ENCODE peak calls at places on chromosomes 6 and 20, in four cellular contexts. One of them, this sample, is unnamed.

GRCh38 chr6:87724994-87725811 is 23.2 kb upstream of the AKIRIN2 start:
- DNase-seq in psoas muscle: no peak
- DNase-seq in AG04450: no peak
- DNase-seq in foreskin fibroblast: no peak
- DNase-seq in this sample: no peak

GRCh38 chr6:128519931-128520435 is 416 bp downstream of the PTPRK start:
- DNase-seq in psoas muscle: no peak
- DNase-seq in AG04450: no peak
- DNase-seq in foreskin fibroblast: peak
- DNase-seq in this sample: no peak

GRCh38 chr20:44720994-44721784 is 6.0 kb downstream of the CCN5 start:
- DNase-seq in psoas muscle: peak
- DNase-seq in AG04450: no peak
- DNase-seq in foreskin fibroblast: peak
- DNase-seq in this sample: peak

GRCh38 chr6:37168163-37168758 is 1.7 kb upstream of the PIM1 start:
- DNase-seq in psoas muscle: no peak
- DNase-seq in AG04450: no peak
- DNase-seq in foreskin fibroblast: no peak
- DNase-seq in this sample: no peak

GRCh38 chr6:106098383-106099234 is 12.5 kb downstream of the PRDM1 start:
- DNase-seq in psoas muscle: no peak
- DNase-seq in AG04450: no peak
- DNase-seq in foreskin fibroblast: peak
- DNase-seq in this sample: no peak

GRCh38 chr6:16949696-16950095 is 152.2 kb upstream of the STMND1 start:
- DNase-seq in psoas muscle: no peak
- DNase-seq in AG04450: no peak
- DNase-seq in foreskin fibroblast: peak
- DNase-seq in this sample: peak

GRCh38 chr6:103081126-103081525 is 1687.6 kb downstream of the GRIK2 start:
- DNase-seq in psoas muscle: no peak
- DNase-seq in AG04450: no peak
- DNase-seq in foreskin fibroblast: no peak
- DNase-seq in this sample: no peak

GRCh38 chr6:551405-551804 is 105.5 kb downstream of the HUS1B start:
- DNase-seq in psoas muscle: no peak
- DNase-seq in AG04450: no peak
- DNase-seq in foreskin fibroblast: peak
- DNase-seq in this sample: no peak

GRCh38 chr20:62161347-62161746 is 17.8 kb downstream of the SS18L1 start:
- DNase-seq in psoas muscle: no peak
- DNase-seq in AG04450: no peak
- DNase-seq in foreskin fibroblast: peak
- DNase-seq in this sample: no peak

GRCh38 chr6:84774174-84775158 is 10.1 kb upstream of the TBX18 start:
- DNase-seq in psoas muscle: peak
- DNase-seq in AG04450: no peak
- DNase-seq in foreskin fibroblast: peak
- DNase-seq in this sample: no peak

GRCh38 chr6:42369568-42369967 is 82.2 kb downstream of the TRERF1 start:
- DNase-seq in psoas muscle: no peak
- DNase-seq in AG04450: no peak
- DNase-seq in foreskin fibroblast: no peak
- DNase-seq in this sample: no peak

GRCh38 chr6:138724015-138724414 is 49.6 kb upstream of the CCDC28A start:
- DNase-seq in psoas muscle: peak
- DNase-seq in AG04450: no peak
- DNase-seq in foreskin fibroblast: no peak
- DNase-seq in this sample: peak

GRCh38 chr20:1933465-1933870 is 38.3 kb downstream of the SIRPA start:
- DNase-seq in psoas muscle: peak
- DNase-seq in AG04450: no peak
- DNase-seq in foreskin fibroblast: peak
- DNase-seq in this sample: no peak

GRCh38 chr20:50283922-50284810 is 93.5 kb downstream of the CEBPB start:
- DNase-seq in psoas muscle: peak
- DNase-seq in AG04450: no peak
- DNase-seq in foreskin fibroblast: peak
- DNase-seq in this sample: no peak

GRCh38 chr6:40894962-40895799 is 143.8 kb downstream of the UNC5CL start:
- DNase-seq in psoas muscle: peak
- DNase-seq in AG04450: peak
- DNase-seq in foreskin fibroblast: peak
- DNase-seq in this sample: peak

GRCh38 chr6:44572346-44572745 is 184.8 kb downstream of the CDC5L start:
- DNase-seq in psoas muscle: no peak
- DNase-seq in AG04450: no peak
- DNase-seq in foreskin fibroblast: peak
- DNase-seq in this sample: no peak

GRCh38 chr6:44567406-44567805 is 179.9 kb downstream of the CDC5L start:
- DNase-seq in psoas muscle: no peak
- DNase-seq in AG04450: no peak
- DNase-seq in foreskin fibroblast: no peak
- DNase-seq in this sample: no peak

GRCh38 chr6:44569131-44569530 is 181.6 kb downstream of the CDC5L start:
- DNase-seq in psoas muscle: no peak
- DNase-seq in AG04450: no peak
- DNase-seq in foreskin fibroblast: no peak
- DNase-seq in this sample: no peak

GRCh38 chr6:44571510-44571909 is 184.0 kb downstream of the CDC5L start:
- DNase-seq in psoas muscle: no peak
- DNase-seq in AG04450: no peak
- DNase-seq in foreskin fibroblast: no peak
- DNase-seq in this sample: no peak

DNA sequence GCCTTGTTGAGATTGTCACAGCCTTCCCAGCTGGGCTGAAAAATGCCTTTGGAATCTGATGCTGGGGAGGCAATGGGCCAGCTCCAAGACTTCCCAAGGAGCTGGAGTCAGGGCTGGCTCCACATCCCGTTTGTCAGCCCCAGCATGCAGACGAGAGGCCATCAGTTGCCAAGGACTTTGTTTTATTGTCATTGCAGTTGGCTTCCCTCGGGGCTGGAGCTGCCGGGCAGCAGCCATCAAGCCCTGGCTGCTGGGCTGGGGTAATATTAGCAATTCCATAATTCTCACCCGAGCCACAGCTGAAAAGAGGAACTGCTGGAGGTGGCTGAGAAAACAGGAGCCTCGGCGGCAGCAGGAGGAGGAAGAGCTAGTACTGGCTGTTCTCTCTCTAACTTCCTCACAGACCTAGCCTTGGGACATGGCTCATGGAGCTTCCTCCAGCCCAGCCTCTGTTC is 182.5 kb downstream of the CDC5L start:
- DNase-seq in psoas muscle: peak
- DNase-seq in AG04450: no peak
- DNase-seq in foreskin fibroblast: peak
- DNase-seq in this sample: peak
- H3K4me3 ChIP-seq in psoas muscle: no peak
- H3K4me3 ChIP-seq in AG04450: no peak
- H3K4me3 ChIP-seq in foreskin fibroblast: no peak
- H3K4me3 ChIP-seq in this sample: no peak

DNA sequence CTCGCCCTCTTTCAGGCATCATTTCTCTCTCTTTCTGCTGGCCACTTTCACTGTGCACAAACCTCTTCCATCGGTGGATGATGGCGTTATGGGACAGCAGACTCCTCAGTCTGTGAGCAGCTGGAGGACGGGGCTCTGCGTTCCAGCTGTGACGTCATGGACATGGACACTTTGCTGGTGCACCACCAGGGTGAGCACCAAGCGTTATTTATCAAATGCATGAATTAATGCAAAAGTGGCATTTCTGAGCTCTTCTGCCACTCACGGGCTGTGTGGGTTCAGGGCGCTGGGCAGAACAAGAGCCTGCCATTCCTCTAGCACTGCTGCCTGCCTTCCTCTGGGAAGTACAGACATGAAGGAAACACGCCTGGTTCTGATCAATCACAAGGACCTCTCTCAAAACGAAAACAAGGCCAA is 82.9 kb upstream of the MPC1 start:
- DNase-seq in psoas muscle: no peak
- DNase-seq in AG04450: no peak
- DNase-seq in foreskin fibroblast: peak
- DNase-seq in this sample: no peak
- TF ChIP-seq CTCF in psoas muscle: no peak
- TF ChIP-seq CTCF in AG04450: peak
- TF ChIP-seq CTCF in foreskin fibroblast: peak
- TF ChIP-seq CTCF in this sample: peak

GRCh38 chr20:13783528-13783927 is 1.2 kb downstream of the ESF1 start:
- DNase-seq in psoas muscle: no peak
- DNase-seq in AG04450: no peak
- DNase-seq in foreskin fibroblast: no peak
- DNase-seq in this sample: no peak
- H3K4me3 ChIP-seq in psoas muscle: peak
- H3K4me3 ChIP-seq in AG04450: peak
- H3K4me3 ChIP-seq in foreskin fibroblast: peak
- H3K4me3 ChIP-seq in this sample: peak

DNA sequence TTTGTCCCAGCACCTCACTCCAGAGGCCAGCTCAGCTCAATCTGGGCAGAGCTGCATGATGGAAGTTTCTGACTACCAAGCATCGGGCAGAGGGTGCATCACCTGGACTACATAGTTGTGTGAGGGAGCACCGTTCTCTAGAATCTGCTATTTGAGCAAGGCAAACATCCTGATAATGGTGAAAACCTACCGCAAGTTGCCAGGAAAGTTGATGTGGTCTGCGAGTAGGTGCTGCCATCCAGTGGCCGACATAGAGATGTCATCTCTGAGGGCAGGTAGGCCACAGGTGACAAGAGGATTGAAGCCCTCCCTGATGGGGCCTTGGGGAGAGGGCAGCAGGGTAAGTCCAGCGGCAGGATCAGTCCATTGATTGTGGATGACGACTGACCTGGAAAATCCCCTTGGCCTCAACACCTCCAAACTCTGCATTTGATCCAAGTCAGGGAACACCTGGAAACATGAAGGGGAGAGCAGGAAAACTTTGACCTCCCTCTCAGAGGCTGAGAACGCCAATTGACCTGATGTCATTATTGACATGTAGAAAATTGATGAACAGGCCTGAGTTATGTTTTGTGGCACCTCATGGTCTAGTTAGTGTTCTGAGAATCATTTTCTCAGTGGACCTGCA is 3.9 kb upstream of the LPA start:
- DNase-seq in psoas muscle: no peak
- DNase-seq in AG04450: no peak
- DNase-seq in foreskin fibroblast: no peak
- DNase-seq in this sample: no peak
- TF ChIP-seq CTCF in psoas muscle: no peak
- TF ChIP-seq CTCF in AG04450: no peak
- TF ChIP-seq CTCF in foreskin fibroblast: no peak
- TF ChIP-seq CTCF in this sample: no peak

DNA sequence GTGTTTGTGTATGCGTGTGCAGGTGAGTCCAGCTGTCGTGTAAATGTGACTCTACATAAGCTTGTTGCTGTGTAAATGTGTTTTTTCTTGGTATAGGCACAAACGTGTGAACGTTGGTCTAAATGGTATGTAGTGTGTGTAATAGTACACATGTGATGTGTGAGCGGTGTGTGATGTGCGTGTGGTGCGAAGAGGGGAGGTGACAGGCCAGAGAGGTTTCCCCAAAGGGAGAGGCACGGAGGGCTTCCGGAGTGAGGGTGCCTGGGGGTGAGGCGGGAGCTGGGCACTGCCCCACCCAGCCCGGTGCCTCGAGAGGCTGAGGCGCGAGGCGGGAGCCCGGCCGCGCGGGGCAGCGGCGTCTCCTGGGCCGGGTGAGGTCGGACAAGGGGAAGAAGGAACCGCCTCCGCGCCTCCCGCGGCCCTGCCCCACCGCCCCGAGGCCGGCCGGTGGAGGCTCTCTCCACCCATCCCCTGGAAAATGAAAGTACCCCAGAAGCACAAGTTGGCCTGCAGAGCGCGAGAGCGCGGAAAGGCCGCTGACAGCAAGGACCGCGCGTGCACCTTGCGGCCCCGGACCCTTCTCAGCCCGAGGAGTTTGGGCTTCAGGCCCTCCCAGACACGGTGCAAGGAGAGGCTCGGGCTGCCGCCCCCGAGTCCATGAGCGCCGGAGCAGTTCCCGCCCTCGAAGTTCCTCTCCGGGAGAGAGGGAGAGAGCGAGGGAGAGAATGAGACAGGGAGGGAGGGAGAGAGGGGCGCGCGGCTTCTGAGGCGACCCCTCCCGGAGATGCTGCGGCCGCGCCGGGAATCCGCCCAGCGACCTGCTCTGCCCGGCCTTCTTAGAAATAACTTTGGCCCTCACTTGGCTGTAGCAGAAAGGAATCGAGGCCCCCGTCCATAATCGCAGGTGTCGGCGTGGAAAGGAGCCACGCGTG is 43.2 kb upstream of the OSTM1 start:
- DNase-seq in psoas muscle: peak
- DNase-seq in AG04450: no peak
- DNase-seq in foreskin fibroblast: peak
- DNase-seq in this sample: no peak
- H3K4me3 ChIP-seq in psoas muscle: peak
- H3K4me3 ChIP-seq in AG04450: peak
- H3K4me3 ChIP-seq in foreskin fibroblast: peak
- H3K4me3 ChIP-seq in this sample: peak

This sample was measured in astrocyte of the cerebellum.